ENCODE peak calls at places on chromosome 15, in six cellular contexts. F is left ventricle myocardium inferior, U is cardiac fibroblast, Q is mammary epithelial cell, H is coronary artery, D is fibroblast of mammary gland. A is an unnamed sample.

GRCh38 chr15:33140326-33140725 is 54.2 kb downstream of the FMN1 start:
- DNase-seq in F (no peak), U (no peak), Q (no peak), H (no peak), D (no peak), A (no peak)

GRCh38 chr15:99733268-99734039 is at the start of gene LYSMD4:
- DNase-seq in F (peak), U (peak), Q (peak), H (peak), D (peak), A (peak)

GRCh38 chr15:91886878-91887277 is 33.4 kb downstream of the SLCO3A1 start:
- DNase-seq in F (no peak), U (no peak), Q (no peak), H (no peak), D (no peak), A (no peak)

GRCh38 chr15:59191855-59192237 is 14.8 kb upstream of the LDHAL6B start:
- DNase-seq in F (no peak), U (peak), Q (peak), H (no peak), D (peak), A (peak)

GRCh38 chr15:94480289-94480834 is 249.0 kb downstream of the MCTP2 start:
- DNase-seq in F (no peak), U (no peak), Q (peak), H (no peak), D (no peak), A (no peak)

GRCh38 chr15:83129791-83130190 is 22.3 kb downstream of the TM6SF1 start:
- DNase-seq in F (no peak), U (no peak), Q (no peak), H (no peak), D (no peak), A (no peak)

GRCh38 chr15:41996921-41997592 is 23.8 kb downstream of the PLA2G4E start:
- DNase-seq in F (no peak), U (no peak), Q (no peak), H (no peak), D (no peak), A (no peak)

GRCh38 chr15:100059094-100059493 is 282.7 kb downstream of the ADAMTS17 start:
- DNase-seq in F (no peak), U (no peak), Q (no peak), H (no peak), D (no peak), A (no peak)

GRCh38 chr15:94004697-94005096 is 226.7 kb upstream of the MCTP2 start:
- DNase-seq in F (peak), U (no peak), Q (peak), H (no peak), D (no peak), A (no peak)

GRCh38 chr15:64865998-64866520 is 24.3 kb downstream of the PLEKHO2 start:
- DNase-seq in F (no peak), U (peak), Q (peak), H (no peak), D (peak), A (peak)

GRCh38 chr15:22885105-22885504 is 46.6 kb downstream of the NIPA2 start:
- DNase-seq in F (no peak), U (no peak), Q (no peak), H (no peak), D (no peak), A (no peak)

GRCh38 chr15:23497710-23498111 is 50.7 kb upstream of the GOLGA6L2 start:
- DNase-seq in F (no peak), U (no peak), Q (no peak), H (no peak), D (no peak), A (peak)

GRCh38 chr15:45179221-45179985 is 8.4 kb downstream of the SHF start:
- DNase-seq in F (no peak), U (no peak), Q (peak), H (no peak), D (no peak), A (peak)

GRCh38 chr15:60682115-60682514 is 203.2 kb upstream of the ICE2 start:
- DNase-seq in F (no peak), U (no peak), Q (no peak), H (no peak), D (peak), A (no peak)

GRCh38 chr15:63089260-63090043 is 32.2 kb upstream of the LACTB start:
- DNase-seq in F (peak), U (peak), Q (no peak), H (no peak), D (peak), A (peak)

GRCh38 chr15:41691471-41691870 is 31.3 kb downstream of the MGA start:
- DNase-seq in F (no peak), U (peak), Q (peak), H (no peak), D (peak), A (peak)

DNA sequence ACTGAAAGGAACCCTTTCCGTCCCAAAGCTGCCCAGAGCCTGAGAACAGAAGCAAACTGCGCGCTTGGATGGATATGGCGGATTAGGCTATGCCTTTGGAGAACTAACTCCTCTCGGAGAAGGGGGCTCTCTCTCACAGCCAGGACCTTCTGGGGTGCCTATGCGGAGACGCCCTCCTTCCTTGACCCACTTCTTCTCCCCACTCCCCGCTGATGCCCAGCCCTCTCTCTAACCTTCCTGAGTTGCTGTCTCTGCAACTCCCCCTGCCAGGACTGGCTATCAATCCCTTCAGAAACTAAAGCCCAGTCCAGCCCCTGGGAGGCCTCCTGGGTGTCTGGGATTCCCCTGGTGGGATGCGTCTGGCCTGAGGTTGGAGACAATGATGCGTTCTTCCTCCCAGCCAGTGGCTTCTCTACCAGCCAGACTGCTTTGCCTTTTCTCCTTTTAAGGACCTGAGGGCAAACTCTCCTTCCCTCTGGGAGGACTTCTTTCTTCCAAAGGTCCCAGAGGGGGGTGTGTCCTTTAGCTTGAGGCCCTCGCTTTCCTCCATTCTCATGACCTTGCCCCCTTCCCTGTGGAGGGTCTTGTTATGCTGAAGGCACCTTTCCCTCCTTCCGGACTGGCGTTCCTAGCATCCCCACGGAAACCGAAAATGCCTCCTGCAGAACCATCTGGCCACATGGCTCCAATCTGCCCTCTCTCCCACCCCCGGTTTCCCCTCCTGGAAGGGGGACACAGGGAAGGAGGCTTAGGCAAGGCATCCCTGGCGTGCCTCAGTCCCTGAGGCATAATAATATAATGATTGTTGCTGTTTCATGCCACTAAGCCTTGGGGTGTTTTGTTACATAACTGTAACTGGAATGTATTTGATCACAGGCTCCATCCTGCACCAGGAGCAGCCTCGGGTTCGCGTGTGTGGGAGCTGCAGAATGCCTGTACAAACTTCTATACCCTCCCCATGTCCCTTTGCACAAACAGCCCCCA is 63.4 kb upstream of the C15orf39 start:
- DNase-seq in F (no peak), U (peak), Q (no peak), H (no peak), D (no peak), A (peak)
- H3K4me3 ChIP-seq in F (no peak), U (no peak), Q (no peak), H (no peak), D (no peak), A (no peak)

DNA sequence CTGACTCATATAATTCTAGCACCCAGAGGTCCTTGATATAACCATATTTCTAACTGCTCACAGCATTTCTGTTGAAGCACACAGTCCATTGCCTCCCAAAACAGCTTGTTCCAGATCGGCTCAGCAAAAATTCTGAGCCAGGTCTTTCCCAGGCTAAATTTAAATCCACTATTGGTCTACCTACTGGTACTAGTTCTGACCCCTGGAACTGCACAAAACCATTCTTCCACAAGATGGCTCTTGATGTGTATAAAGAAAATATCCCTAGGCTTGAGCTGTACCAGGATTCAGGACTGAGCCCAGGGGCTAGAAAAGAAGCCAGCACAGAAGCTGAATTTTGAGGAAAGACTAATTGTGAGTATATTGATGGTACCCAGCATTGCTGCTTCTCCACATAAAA is 75.4 kb upstream of the ABHD17C start:
- DNase-seq in F (no peak), U (peak), Q (peak), H (no peak), D (peak), A (peak)
- TF ChIP-seq CTCF in F (peak), U (no peak), Q (no peak), H (no peak), D (peak), A (peak)

GRCh38 chr15:34719883-34720148 is 35.0 kb downstream of the GJD2 start:
- DNase-seq in F (no peak), U (no peak), Q (no peak), H (no peak), D (no peak), A (no peak)

GRCh38 chr15:34719051-34719882 is 35.5 kb downstream of the GJD2 start:
- DNase-seq in F (no peak), U (no peak), Q (no peak), H (no peak), D (no peak), A (no peak)

GRCh38 chr15:34724486-34724885 is 30.3 kb downstream of the GJD2 start:
- DNase-seq in F (no peak), U (no peak), Q (no peak), H (no peak), D (no peak), A (no peak)

GRCh38 chr15:34721802-34722795 is 32.7 kb downstream of the GJD2 start:
- DNase-seq in F (peak), U (peak), Q (peak), H (peak), D (peak), A (peak)

DNA sequence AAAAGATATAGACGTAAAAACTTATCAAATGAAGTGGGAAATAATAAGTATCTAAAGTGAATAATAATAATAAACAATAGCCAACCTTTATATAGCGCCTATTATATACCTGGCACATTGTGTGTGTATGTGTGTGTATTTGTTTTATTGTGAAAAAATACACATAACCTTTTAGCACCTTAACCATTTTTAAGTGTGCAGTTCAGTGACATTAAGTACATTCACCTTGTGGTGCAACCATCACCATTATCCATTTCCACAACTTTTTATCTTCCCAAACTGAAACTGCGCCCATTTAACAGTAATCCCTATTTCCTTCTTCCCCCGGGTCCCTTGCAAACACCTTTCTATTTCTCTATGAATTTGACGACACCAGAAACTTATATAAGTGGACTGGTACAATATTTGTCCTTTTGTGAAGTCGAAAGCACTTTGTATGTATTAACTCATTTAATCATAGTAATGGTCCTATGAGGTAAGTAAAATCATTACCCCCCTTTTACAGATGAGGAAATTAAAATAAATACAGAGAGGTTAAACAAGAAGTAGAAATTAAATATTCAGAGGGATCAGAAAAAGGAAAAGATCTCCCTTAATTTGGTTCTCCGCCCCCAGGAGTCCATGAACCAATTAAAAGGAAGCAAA is 33.5 kb downstream of the GJD2 start:
- DNase-seq in F (no peak), U (no peak), Q (no peak), H (no peak), D (no peak), A (no peak)
- H3K4me3 ChIP-seq in F (peak), U (no peak), Q (no peak), H (no peak), D (no peak), A (no peak)

DNA sequence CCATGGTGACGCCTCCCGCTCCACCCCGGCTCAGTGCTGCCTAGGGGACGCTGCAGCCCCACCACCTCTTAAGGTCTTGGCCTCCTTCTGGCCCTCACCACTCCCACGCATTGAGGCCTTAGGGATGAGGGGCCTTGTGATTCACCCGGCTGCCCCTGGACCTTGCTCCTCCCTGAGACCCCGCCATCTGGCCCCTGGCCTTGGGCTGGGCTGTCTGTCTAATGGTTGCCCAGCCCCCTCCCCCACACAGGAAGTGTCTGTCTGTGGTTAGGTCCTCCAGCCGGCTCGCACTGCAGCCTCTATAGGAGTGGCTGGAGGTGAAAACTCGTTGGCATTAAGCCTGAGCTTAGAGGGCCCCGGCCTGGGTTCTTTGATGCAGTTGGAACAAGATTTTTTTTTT is 21.5 kb upstream of the MTHFS start:
- DNase-seq in F (no peak), U (no peak), Q (no peak), H (no peak), D (no peak), A (no peak)
- TF ChIP-seq CTCF in F (no peak), U (no peak), Q (no peak), H (no peak), D (no peak), A (no peak)

GRCh38 chr15:74172751-74173544 is 562 bp upstream of the ISLR start:
- DNase-seq in F (peak), U (peak), Q (no peak), H (peak), D (peak), A (peak)
- H3K4me3 ChIP-seq in F (peak), U (no peak), Q (no peak), H (peak), D (no peak), A (no peak)